ENCODE peak calls at places on chromosome 17, in five cellular contexts. Y is heart right ventricle; S is CD4-positive, CD25-positive, alpha-beta regulatory T cell; B is psoas muscle; A is ascending aorta. M is an unnamed sample.

GRCh38 chr17:954431-955164 is 25.0 kb downstream of the NXN start:
- DNase-seq in Y (no peak), S (no peak), B (peak; percentile 61), A (no peak), M (peak; percentile 60)

GRCh38 chr17:13437966-13438779 is 163.6 kb downstream of the HS3ST3A1 start:
- DNase-seq in Y (no peak), S (no peak), B (no peak), A (no peak), M (no peak)

GRCh38 chr17:50953518-50953830 is 87.3 kb upstream of the TOB1 start:
- DNase-seq in Y (no peak), S (no peak), B (peak; percentile 56), A (no peak), M (no peak)

GRCh38 chr17:10316986-10317834 is 55.6 kb downstream of the MYH13 start:
- DNase-seq in Y (peak; percentile 47), S (no peak), B (peak; percentile 60), A (no peak), M (peak; percentile 84)

GRCh38 chr17:72879877-72880276 is 212.6 kb downstream of the SLC39A11 start:
- DNase-seq in Y (no peak), S (no peak), B (no peak), A (no peak), M (no peak)

GRCh38 chr17:927611-928461 is 51.7 kb downstream of the NXN start:
- DNase-seq in Y (no peak), S (no peak), B (no peak), A (no peak), M (peak; percentile 41)

GRCh38 chr17:47973541-47973940 is 2.6 kb downstream of the CDK5RAP3 start:
- DNase-seq in Y (no peak), S (no peak), B (no peak), A (no peak), M (no peak)

GRCh38 chr17:48054238-48055185 is 6.4 kb downstream of the NFE2L1 start:
- DNase-seq in Y (peak; percentile 73), S (no peak), B (peak; percentile 92), A (no peak), M (peak; percentile 80)

GRCh38 chr17:39854909-39855308 is 9.2 kb downstream of the IKZF3 start:
- DNase-seq in Y (no peak), S (no peak), B (no peak), A (no peak), M (no peak)

GRCh38 chr17:64773836-64774761 is 112.0 kb upstream of the SMURF2 start:
- DNase-seq in Y (no peak), S (no peak), B (peak; percentile 63), A (no peak), M (peak; percentile 90)

GRCh38 chr17:73510981-73511442 is 133.2 kb downstream of the SDK2 start:
- DNase-seq in Y (no peak), S (no peak), B (peak; percentile 30), A (no peak), M (peak; percentile 66)

GRCh38 chr17:81066771-81067315 is 31.9 kb downstream of the BAIAP2 start:
- DNase-seq in Y (no peak), S (no peak), B (no peak), A (no peak), M (no peak)

GRCh38 chr17:40158438-40158837 is 18.1 kb downstream of the CASC3 start:
- DNase-seq in Y (no peak), S (no peak), B (no peak), A (no peak), M (no peak)

GRCh38 chr17:22467720-22468119 is 775.4 kb downstream of the KCNJ18 start:
- DNase-seq in Y (no peak), S (no peak), B (no peak), A (no peak), M (no peak)
- H3K9me3 ChIP-seq in Y (peaks cover 21% of the 10 kb centered on the region), S (peaks cover 4% of the 10 kb centered on the region), B (no peaks in the 10 kb centered on the region), A (no peaks in the 10 kb centered on the region), M (no peaks in the 10 kb centered on the region)

GRCh38 chr17:52678211-52678610 is 519.7 kb upstream of the CA10 start:
- DNase-seq in Y (no peak), S (no peak), B (no peak), A (no peak), M (no peak)
- H3K9me3 ChIP-seq in Y (peaks cover 31% of the 10 kb centered on the region), S (peaks cover 8% of the 10 kb centered on the region), B (peaks cover 20% of the 10 kb centered on the region), A (peaks cover 4% of the 10 kb centered on the region), M (peaks cover 35% of the 10 kb centered on the region)

DNA sequence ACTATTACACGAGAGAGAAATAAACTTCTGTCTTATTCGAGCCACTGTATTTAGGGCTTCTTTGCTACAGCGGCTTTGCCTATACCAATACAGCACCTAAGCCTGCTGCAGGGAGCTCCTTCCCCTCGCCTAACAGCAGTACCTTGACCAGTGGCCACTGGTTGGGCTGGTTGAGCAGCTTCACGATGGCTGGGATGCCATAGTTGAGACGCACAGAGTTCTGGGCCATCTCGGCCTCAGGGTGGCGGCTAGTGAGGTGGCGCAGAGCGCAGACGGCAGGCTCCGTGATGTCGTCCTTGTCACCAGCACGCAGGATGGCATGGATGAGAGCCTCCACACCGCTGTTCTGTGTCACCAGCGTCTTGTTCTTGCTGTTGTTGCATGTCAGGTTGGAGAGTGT is 23.7 kb downstream of the JUP start:
- DNase-seq in Y (no peak), S (no peak), B (no peak), A (no peak), M (no peak)
- H3K9me3 ChIP-seq in Y (no peaks in the 10 kb centered on the region), S (no peaks in the 10 kb centered on the region), B (no peaks in the 10 kb centered on the region), A (no peaks in the 10 kb centered on the region), M (no peaks in the 10 kb centered on the region)

GRCh38 chr17:27081002-27081638 is 212.8 kb upstream of the WSB1 start:
- DNase-seq in Y (no peak), S (no peak), B (no peak), A (no peak), M (no peak)

GRCh38 chr17:27079660-27080059 is 214.3 kb upstream of the WSB1 start:
- DNase-seq in Y (no peak), S (no peak), B (no peak), A (no peak), M (no peak)

GRCh38 chr17:27078296-27078695 is 215.6 kb upstream of the WSB1 start:
- DNase-seq in Y (no peak), S (no peak), B (no peak), A (no peak), M (no peak)

GRCh38 chr17:27072885-27073284 is 221.0 kb upstream of the WSB1 start:
- DNase-seq in Y (no peak), S (no peak), B (no peak), A (no peak), M (no peak)

DNA sequence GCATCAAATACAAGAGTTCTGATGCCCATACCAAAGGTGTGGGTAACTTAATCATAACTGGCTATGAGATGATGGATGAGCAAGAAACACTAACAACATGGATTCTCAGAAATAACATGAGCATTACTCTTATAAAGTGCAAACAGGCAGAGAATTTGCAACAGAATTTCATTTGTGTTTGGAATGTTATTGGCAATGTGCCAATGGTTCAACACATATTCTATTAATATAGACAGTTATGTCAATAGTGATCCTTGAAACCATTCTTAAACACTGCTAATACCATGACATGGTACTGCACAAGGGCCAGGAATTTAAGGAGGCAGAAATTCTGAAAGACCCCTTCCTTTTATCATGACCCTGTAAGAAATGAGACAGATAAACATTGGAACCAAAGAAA is 217.1 kb upstream of the WSB1 start:
- DNase-seq in Y (no peak), S (no peak), B (no peak), A (no peak), M (no peak)
- H3K9me3 ChIP-seq in Y (no peaks in the 10 kb centered on the region), S (no peaks in the 10 kb centered on the region), B (no peaks in the 10 kb centered on the region), A (no peaks in the 10 kb centered on the region), M (no peaks in the 10 kb centered on the region)

DNA sequence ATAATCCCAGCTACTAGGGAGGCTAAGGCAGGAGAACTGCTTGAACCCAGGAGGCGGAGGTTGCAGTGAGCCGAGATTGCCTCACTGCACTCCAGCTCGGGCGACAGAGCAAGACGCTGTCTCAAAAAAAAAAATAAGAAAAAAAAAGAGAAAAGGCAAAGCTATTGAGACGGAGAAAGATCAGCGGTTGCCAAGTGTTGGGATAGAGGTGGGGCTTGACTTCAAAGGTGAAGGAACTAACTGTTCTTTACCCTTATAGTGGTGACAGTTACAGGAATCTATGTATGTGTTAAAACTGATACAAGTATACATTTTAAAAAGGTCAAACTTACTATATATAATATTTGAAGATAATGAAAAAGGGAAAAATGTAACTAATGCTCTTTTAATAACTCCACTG is 22.5 kb downstream of the AKAP10 start:
- DNase-seq in Y (no peak), S (no peak), B (no peak), A (no peak), M (no peak)
- H3K9me3 ChIP-seq in Y (no peaks in the 10 kb centered on the region), S (no peaks in the 10 kb centered on the region), B (no peaks in the 10 kb centered on the region), A (peaks cover 7% of the 10 kb centered on the region), M (no peaks in the 10 kb centered on the region)

GRCh38 chr17:29518359-29518758 is 48.5 kb downstream of the ABHD15 start:
- DNase-seq in Y (no peak), S (no peak), B (no peak), A (no peak), M (no peak)
- H3K9me3 ChIP-seq in Y (no peaks in the 10 kb centered on the region), S (no peaks in the 10 kb centered on the region), B (no peaks in the 10 kb centered on the region), A (no peaks in the 10 kb centered on the region), M (no peaks in the 10 kb centered on the region)

GRCh38 chr17:38342886-38343607 is 709 bp downstream of the GPR179 start:
- DNase-seq in Y (no peak), S (no peak), B (no peak), A (no peak), M (no peak)
- H3K9me3 ChIP-seq in Y (no peaks in the 10 kb centered on the region), S (no peaks in the 10 kb centered on the region), B (no peaks in the 10 kb centered on the region), A (no peaks in the 10 kb centered on the region), M (no peaks in the 10 kb centered on the region)

GRCh38 chr17:70261170-70261569 is 91.8 kb downstream of the KCNJ2 start:
- DNase-seq in Y (no peak), S (no peak), B (no peak), A (no peak), M (no peak)
- H3K9me3 ChIP-seq in Y (no peaks in the 10 kb centered on the region), S (no peaks in the 10 kb centered on the region), B (no peaks in the 10 kb centered on the region), A (no peaks in the 10 kb centered on the region), M (no peaks in the 10 kb centered on the region)